ENCODE peak calls at places on chromosome 9, in five cellular contexts. D is HepG2, U is SK-N-SH, G is K562, Y is H1. O is an unnamed sample.

GRCh38 chr9:127931092-127931881 is 710 bp upstream of the PIP5KL1 start:
- DNase-seq in D (peak; percentile 50), U (peak; percentile 72), G (peak; percentile 45), Y (peak; percentile 64), O (no peak)

GRCh38 chr9:108544866-108545265 is 310.9 kb downstream of the ACTL7B start:
- DNase-seq in D (no peak), U (no peak), G (no peak), Y (no peak), O (no peak)

GRCh38 chr9:38334234-38334633 is 58.3 kb upstream of the ALDH1B1 start:
- DNase-seq in D (peak; percentile 31), U (peak; percentile 46), G (peak; percentile 23), Y (no peak), O (no peak)

GRCh38 chr9:32782476-32783167 is 718 bp upstream of the TMEM215 start:
- DNase-seq in D (no peak), U (no peak), G (no peak), Y (peak; percentile 78), O (no peak)

GRCh38 chr9:99903393-99903792 is 3.1 kb upstream of the STX17 start:
- DNase-seq in D (no peak), U (no peak), G (no peak), Y (no peak), O (no peak)

GRCh38 chr9:137387891-137388560 is 34.9 kb downstream of the EXD3 start:
- DNase-seq in D (no peak), U (no peak), G (no peak), Y (no peak), O (no peak)

GRCh38 chr9:126690431-126691051 is 76.8 kb downstream of the LMX1B start:
- DNase-seq in D (no peak), U (peak; percentile 82), G (peak; percentile 81), Y (peak; percentile 95), O (peak; percentile 86)

GRCh38 chr9:130444565-130445221 is at the start of gene ASS1:
- DNase-seq in D (peak; percentile 33), U (no peak), G (peak; percentile 98), Y (peak; percentile 86), O (no peak)

GRCh38 chr9:96139592-96140251 is 162.3 kb downstream of the HSD17B3 start:
- DNase-seq in D (no peak), U (peak; percentile 71), G (no peak), Y (no peak), O (no peak)

GRCh38 chr9:37511006-37511714 is 25.4 kb downstream of the POLR1E start:
- DNase-seq in D (peak; percentile 29), U (peak; percentile 52), G (peak; percentile 72), Y (peak; percentile 72), O (no peak)

GRCh38 chr9:123368023-123368422 is 12.0 kb downstream of the CRB2 start:
- DNase-seq in D (no peak), U (no peak), G (no peak), Y (no peak), O (no peak)

GRCh38 chr9:133727876-133728441 is 10.2 kb downstream of the SARDH start:
- DNase-seq in D (no peak), U (peak; percentile 29), G (peak; percentile 44), Y (no peak), O (no peak)

GRCh38 chr9:16312116-16312515 is 558.4 kb downstream of the BNC2 start:
- DNase-seq in D (no peak), U (no peak), G (no peak), Y (no peak), O (no peak)

DNA sequence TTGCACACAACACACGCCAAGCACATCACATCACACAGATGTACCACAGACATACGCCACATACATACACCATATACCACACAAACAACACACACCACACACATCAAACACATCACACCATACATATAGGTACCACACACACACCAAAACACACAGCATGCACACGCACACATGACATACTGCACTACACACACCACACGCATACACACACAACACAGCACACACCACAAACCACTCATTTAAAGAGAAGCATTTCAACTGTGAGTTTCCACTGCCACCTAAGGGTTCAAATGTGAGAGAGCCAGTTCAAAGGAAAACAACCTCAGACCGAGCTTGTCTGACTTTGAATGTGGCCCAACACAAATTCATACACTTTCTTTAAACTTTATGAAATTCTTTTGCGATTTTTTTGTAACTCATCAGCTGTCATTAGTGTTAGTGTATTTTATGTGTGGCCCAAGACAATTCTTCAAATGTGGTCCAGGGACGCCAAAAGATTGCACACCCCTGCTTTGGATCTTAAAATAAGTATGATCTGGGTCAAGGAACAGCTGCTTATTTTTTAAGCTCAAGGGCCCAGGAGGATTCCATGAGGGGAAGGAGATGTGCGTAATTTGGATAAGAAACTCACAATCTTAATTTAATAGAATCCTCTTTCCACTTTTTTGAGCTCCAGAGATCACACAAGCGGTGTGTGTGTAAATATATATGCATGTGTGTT is 494.6 kb downstream of the GADD45G start:
- DNase-seq in D (peak; percentile 12), U (peak; percentile 43), G (no peak), Y (no peak), O (no peak)
- TF ChIP-seq TAF1 in D (no peak), U (no peak), G (no peak), Y (no peak), O (no peak)

GRCh38 chr9:70490478-70490877 is 76.0 kb upstream of the KLF9 start:
- DNase-seq in D (no peak), U (no peak), G (no peak), Y (no peak), O (no peak)
- TF ChIP-seq TAF1 in D (no peak), U (no peak), G (no peak), Y (no peak), O (no peak)

DNA sequence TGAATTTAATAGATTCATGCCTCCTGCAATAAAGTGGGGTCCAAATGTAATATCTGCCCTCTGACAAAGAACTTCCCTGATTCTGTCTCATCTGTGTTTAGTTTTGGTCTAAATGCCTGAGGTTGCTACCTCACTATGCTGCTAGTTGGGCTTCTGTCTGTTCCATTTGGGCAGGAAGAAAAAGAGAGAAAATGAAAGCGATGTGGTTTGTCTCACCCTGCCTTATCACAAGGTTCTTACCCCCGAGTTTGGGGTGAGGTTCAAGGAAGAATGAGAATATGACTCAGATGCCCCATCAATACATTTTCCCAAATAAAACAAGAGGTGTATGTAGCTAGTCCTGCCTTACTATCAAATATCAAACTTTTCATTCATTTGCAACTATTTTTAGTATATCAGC is 132.1 kb upstream of the MTAP start:
- DNase-seq in D (no peak), U (no peak), G (no peak), Y (no peak), O (no peak)
- TF ChIP-seq TAF1 in D (no peak), U (no peak), G (no peak), Y (no peak), O (no peak)

DNA sequence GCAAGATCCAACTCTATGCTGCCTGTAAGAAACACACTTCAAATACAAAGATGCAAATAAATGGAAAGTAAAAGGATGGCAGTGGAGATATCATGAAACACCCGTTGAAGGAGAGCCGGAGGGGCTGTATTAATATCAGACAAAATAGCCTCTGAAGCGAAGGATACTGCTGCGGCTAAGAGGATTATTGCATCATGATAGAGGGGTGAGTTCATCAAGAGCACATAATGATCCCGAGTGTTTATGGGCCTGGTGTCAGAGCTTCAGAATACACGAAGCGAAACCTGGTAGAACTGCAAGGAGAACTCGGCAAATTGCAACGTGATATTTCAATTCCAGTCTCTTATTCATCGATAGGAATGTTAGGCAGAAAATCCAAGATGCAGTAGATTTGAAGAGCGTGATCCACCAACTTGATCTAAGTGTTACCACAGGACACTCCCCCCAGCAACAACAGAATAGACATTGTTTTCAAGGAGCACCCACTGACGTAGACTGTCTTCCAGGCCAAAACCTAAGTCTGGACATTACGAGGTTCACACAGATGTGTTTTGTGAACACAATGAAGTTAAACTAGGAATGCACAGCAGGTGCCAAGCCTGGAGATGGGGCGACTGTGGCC is 27.7 kb upstream of the QSOX2 start:
- DNase-seq in D (no peak), U (no peak), G (no peak), Y (no peak), O (no peak)
- TF ChIP-seq TAF1 in D (no peak), U (no peak), G (no peak), Y (no peak), O (no peak)

DNA sequence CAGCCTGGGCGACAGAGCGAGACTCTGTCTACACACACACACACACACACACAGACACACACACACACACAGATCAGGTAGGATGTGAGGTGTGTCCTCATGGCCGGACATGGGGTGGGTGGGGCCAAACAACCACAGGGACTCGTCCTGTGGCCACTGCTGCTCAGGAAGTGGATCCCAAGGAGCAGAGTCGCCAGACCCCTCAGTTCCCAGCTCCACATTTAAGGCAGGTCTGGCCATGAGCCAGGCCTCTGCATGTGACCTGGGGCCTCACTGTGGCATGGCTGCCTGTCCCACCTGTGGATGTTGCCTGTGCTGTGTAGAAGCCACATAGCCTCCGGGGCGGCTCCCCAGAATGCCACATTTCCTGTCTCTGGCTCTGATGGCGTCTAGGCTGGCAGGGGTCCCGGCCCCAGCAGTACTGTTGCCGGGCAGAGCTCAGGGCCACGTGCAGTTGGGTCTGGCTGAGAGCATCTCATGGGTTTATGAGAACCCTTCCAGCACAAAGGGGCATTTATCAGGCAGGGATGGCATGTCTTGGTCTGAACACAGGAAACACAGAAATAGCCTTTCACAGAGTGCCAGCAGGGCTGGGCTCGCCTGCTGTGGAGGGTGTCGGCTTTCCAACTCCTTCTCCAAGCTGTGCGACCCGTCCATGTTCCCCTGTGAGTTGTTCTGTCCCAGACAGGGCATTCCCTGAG is 9.9 kb upstream of the NINJ1 start:
- DNase-seq in D (no peak), U (peak; percentile 66), G (no peak), Y (no peak), O (no peak)
- TF ChIP-seq TAF1 in D (no peak), U (no peak), G (no peak), Y (no peak), O (no peak)

GRCh38 chr9:404229-404628 is 189.6 kb downstream of the DOCK8 start:
- DNase-seq in D (no peak), U (no peak), G (no peak), Y (no peak), O (no peak)

GRCh38 chr9:396397-396796 is 181.7 kb downstream of the DOCK8 start:
- DNase-seq in D (no peak), U (no peak), G (no peak), Y (no peak), O (no peak)

GRCh38 chr9:398085-398484 is 183.4 kb downstream of the DOCK8 start:
- DNase-seq in D (no peak), U (no peak), G (no peak), Y (no peak), O (no peak)

DNA sequence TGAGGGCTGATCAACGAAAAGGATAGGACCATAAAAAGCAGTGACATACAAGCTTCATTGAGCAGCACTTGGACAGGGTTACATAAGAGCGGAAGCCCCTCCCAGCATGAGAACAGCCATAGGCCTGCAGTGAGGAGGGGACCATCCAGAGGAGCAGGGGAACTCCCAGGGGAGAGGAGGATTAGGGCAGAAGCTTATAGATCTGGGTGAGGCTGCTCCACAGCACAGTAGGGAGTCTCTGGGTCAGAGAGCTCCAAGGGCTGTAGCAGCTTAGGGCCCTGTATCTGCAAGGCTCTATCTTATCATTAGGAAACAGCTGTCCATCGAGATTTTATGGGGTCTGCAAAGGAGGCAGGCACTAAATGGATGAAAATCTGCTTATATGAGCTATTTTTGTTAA is 186.6 kb downstream of the DOCK8 start:
- DNase-seq in D (no peak), U (no peak), G (no peak), Y (peak; percentile 24), O (no peak)
- TF ChIP-seq TAF1 in D (no peak), U (no peak), G (no peak), Y (no peak), O (no peak)

O was measured in GM12891.